ENCODE peak calls at places on chromosomes 4 and X, in nine cellular contexts. U, V, Y, D, Z, T, R, A and F are unnamed samples.

GRCh38 chr4:144209491-144209890 is 69.0 kb upstream of the GYPA start:
- DNase-seq in U (no peak), V (no peak), Y (no peak), D (no peak), Z (no peak), T (no peak), R (no peak), A (peak; percentile 3), F (no peak)

GRCh38 chr4:85824166-85824945 is 349.4 kb downstream of the ARHGAP24 start:
- DNase-seq in U (no peak), V (no peak), Y (no peak), D (no peak), Z (no peak), T (peak; percentile 6), R (no peak), A (no peak), F (no peak)

GRCh38 chr4:61011051-61011450 is 189.1 kb upstream of the ADGRL3 start:
- DNase-seq in U (no peak), V (no peak), Y (no peak), D (no peak), Z (no peak), T (peak; percentile 13), R (no peak), A (peak; percentile 71), F (no peak)

GRCh38 chrX:12701625-12702024 is 89.6 kb upstream of the PRPS2 start:
- DNase-seq in U (peak; percentile 30), V (no peak), Y (no peak), D (peak; percentile 58), Z (peak; percentile 54), T (peak; percentile 46), R (peak; percentile 1), A (peak; percentile 80), F (peak; percentile 31)

GRCh38 chrX:106168107-106168506 is at the start of gene PWWP3B:
- DNase-seq in U (no peak), V (no peak), Y (no peak), D (peak; percentile 36), Z (no peak), T (peak; percentile 36), R (no peak), A (peak; percentile 31), F (peak; percentile 26)

GRCh38 chr4:577499-578450 is 1.7 kb upstream of the TMEM271 start:
- DNase-seq in U (no peak), V (no peak), Y (no peak), D (peak; percentile 70), Z (no peak), T (peak; percentile 36), R (peak; percentile 14), A (peak; percentile 8), F (peak; percentile 5)

GRCh38 chr4:181143241-181143854 is 1099.9 kb upstream of the TENM3 start:
- DNase-seq in U (peak; percentile 31), V (peak; percentile 0), Y (peak; percentile 26), D (peak; percentile 80), Z (peak; percentile 73), T (peak; percentile 62), R (peak; percentile 5), A (peak; percentile 57), F (peak; percentile 34)

GRCh38 chrX:44062842-44063241 is 89.7 kb upstream of the NDP start:
- DNase-seq in U (no peak), V (no peak), Y (no peak), D (no peak), Z (no peak), T (peak; percentile 18), R (no peak), A (peak; percentile 4), F (no peak)

GRCh38 chr4:87978656-87979055 is 3.1 kb downstream of the SPP1 start:
- DNase-seq in U (no peak), V (no peak), Y (no peak), D (no peak), Z (no peak), T (peak; percentile 62), R (no peak), A (peak; percentile 22), F (peak; percentile 48)

GRCh38 chrX:48090123-48090522 is 18.7 kb upstream of the ZNF630 start:
- DNase-seq in U (no peak), V (no peak), Y (no peak), D (no peak), Z (no peak), T (no peak), R (no peak), A (peak; percentile 58), F (no peak)